ENCODE peak calls at places on chromosome 16, in eight cellular contexts. One of them, this sample, is unnamed.

GRCh38 chr16:69396187-69397061 is 10.6 kb upstream of the TERF2 start:
- DNase-seq in dorsolateral prefrontal cortex: peak; percentile 66
- DNase-seq in SK-MEL-5: peak; percentile 92
- DNase-seq in Calu3: peak; percentile 83
- DNase-seq in naive thymus-derived CD8-positive, alpha-beta T cell: peak; percentile 72
- DNase-seq in T-helper 2 cell: peak; percentile 82
- DNase-seq in fibroblast of the conjunctiva: peak; percentile 96
- DNase-seq in nucleus accumbens: peak; percentile 42
- DNase-seq in this sample: peak; percentile 88

GRCh38 chr16:29007865-29008593 is 23.2 kb downstream of the LAT start:
- DNase-seq in T-helper 2 cell: peak; percentile 96
- DNase-seq in Calu3: no peak
- DNase-seq in nucleus accumbens: no peak
- DNase-seq in dorsolateral prefrontal cortex: peak; percentile 3
- DNase-seq in SK-MEL-5: no peak
- DNase-seq in naive thymus-derived CD8-positive, alpha-beta T cell: peak; percentile 70
- DNase-seq in fibroblast of the conjunctiva: peak; percentile 6
- DNase-seq in this sample: no peak

GRCh38 chr16:67922740-67923139 is 8.9 kb downstream of the CTRL start:
- DNase-seq in nucleus accumbens: no peak
- DNase-seq in dorsolateral prefrontal cortex: no peak
- DNase-seq in Calu3: no peak
- DNase-seq in naive thymus-derived CD8-positive, alpha-beta T cell: no peak
- DNase-seq in SK-MEL-5: no peak
- DNase-seq in fibroblast of the conjunctiva: no peak
- DNase-seq in T-helper 2 cell: no peak
- DNase-seq in this sample: no peak

GRCh38 chr16:28826141-28826540 is 3.3 kb downstream of the ATXN2L start:
- DNase-seq in dorsolateral prefrontal cortex: no peak
- DNase-seq in Calu3: no peak
- DNase-seq in fibroblast of the conjunctiva: no peak
- DNase-seq in T-helper 2 cell: no peak
- DNase-seq in naive thymus-derived CD8-positive, alpha-beta T cell: no peak
- DNase-seq in nucleus accumbens: no peak
- DNase-seq in SK-MEL-5: no peak
- DNase-seq in this sample: no peak

GRCh38 chr16:27611340-27611739 is 61.4 kb downstream of the KATNIP start:
- DNase-seq in SK-MEL-5: no peak
- DNase-seq in naive thymus-derived CD8-positive, alpha-beta T cell: no peak
- DNase-seq in dorsolateral prefrontal cortex: no peak
- DNase-seq in Calu3: no peak
- DNase-seq in fibroblast of the conjunctiva: no peak
- DNase-seq in nucleus accumbens: no peak
- DNase-seq in T-helper 2 cell: no peak
- DNase-seq in this sample: no peak

GRCh38 chr16:14510939-14511797 is 118.9 kb downstream of the PARN start:
- DNase-seq in fibroblast of the conjunctiva: no peak
- DNase-seq in T-helper 2 cell: no peak
- DNase-seq in naive thymus-derived CD8-positive, alpha-beta T cell: no peak
- DNase-seq in Calu3: no peak
- DNase-seq in dorsolateral prefrontal cortex: no peak
- DNase-seq in SK-MEL-5: peak; percentile 95
- DNase-seq in nucleus accumbens: no peak
- DNase-seq in this sample: no peak

GRCh38 chr16:67356372-67356771 is 29.8 kb downstream of the LRRC36 start:
- DNase-seq in naive thymus-derived CD8-positive, alpha-beta T cell: no peak
- DNase-seq in Calu3: no peak
- DNase-seq in fibroblast of the conjunctiva: no peak
- DNase-seq in dorsolateral prefrontal cortex: no peak
- DNase-seq in SK-MEL-5: no peak
- DNase-seq in nucleus accumbens: no peak
- DNase-seq in T-helper 2 cell: no peak
- DNase-seq in this sample: no peak

GRCh38 chr16:57202095-57202886 is 16.2 kb downstream of the RSPRY1 start:
- DNase-seq in nucleus accumbens: no peak
- DNase-seq in SK-MEL-5: no peak
- DNase-seq in fibroblast of the conjunctiva: no peak
- DNase-seq in T-helper 2 cell: no peak
- DNase-seq in Calu3: no peak
- DNase-seq in dorsolateral prefrontal cortex: no peak
- DNase-seq in naive thymus-derived CD8-positive, alpha-beta T cell: no peak
- DNase-seq in this sample: no peak

GRCh38 chr16:35557731-35558130 is 2098.3 kb downstream of the TP53TG3F start:
- DNase-seq in nucleus accumbens: no peak
- DNase-seq in fibroblast of the conjunctiva: no peak
- DNase-seq in T-helper 2 cell: no peak
- DNase-seq in SK-MEL-5: no peak
- DNase-seq in Calu3: no peak
- DNase-seq in dorsolateral prefrontal cortex: no peak
- DNase-seq in naive thymus-derived CD8-positive, alpha-beta T cell: no peak
- DNase-seq in this sample: no peak

GRCh38 chr16:58011652-58012051 is 10.4 kb downstream of the USB1 start:
- DNase-seq in naive thymus-derived CD8-positive, alpha-beta T cell: no peak
- DNase-seq in T-helper 2 cell: no peak
- DNase-seq in SK-MEL-5: no peak
- DNase-seq in Calu3: no peak
- DNase-seq in dorsolateral prefrontal cortex: no peak
- DNase-seq in fibroblast of the conjunctiva: no peak
- DNase-seq in nucleus accumbens: no peak
- DNase-seq in this sample: no peak

GRCh38 chr16:80150978-80151705 is 389.7 kb upstream of the DYNLRB2 start:
- DNase-seq in SK-MEL-5: no peak
- DNase-seq in fibroblast of the conjunctiva: no peak
- DNase-seq in naive thymus-derived CD8-positive, alpha-beta T cell: no peak
- DNase-seq in T-helper 2 cell: no peak
- DNase-seq in dorsolateral prefrontal cortex: no peak
- DNase-seq in nucleus accumbens: no peak
- DNase-seq in Calu3: no peak
- DNase-seq in this sample: no peak

GRCh38 chr16:30558789-30559377 is 709 bp upstream of the ZNF764 start:
- DNase-seq in fibroblast of the conjunctiva: no peak
- DNase-seq in nucleus accumbens: no peak
- DNase-seq in T-helper 2 cell: no peak
- DNase-seq in naive thymus-derived CD8-positive, alpha-beta T cell: no peak
- DNase-seq in dorsolateral prefrontal cortex: no peak
- DNase-seq in Calu3: no peak
- DNase-seq in SK-MEL-5: no peak
- DNase-seq in this sample: no peak

GRCh38 chr16:84484579-84485254 is 19.7 kb downstream of the MEAK7 start:
- DNase-seq in fibroblast of the conjunctiva: peak; percentile 29
- DNase-seq in naive thymus-derived CD8-positive, alpha-beta T cell: no peak
- DNase-seq in dorsolateral prefrontal cortex: peak; percentile 69
- DNase-seq in Calu3: peak; percentile 60
- DNase-seq in T-helper 2 cell: no peak
- DNase-seq in SK-MEL-5: peak; percentile 72
- DNase-seq in nucleus accumbens: peak; percentile 61
- DNase-seq in this sample: peak; percentile 76

GRCh38 chr16:87575027-87575804 is 27.1 kb upstream of the JPH3 start:
- DNase-seq in dorsolateral prefrontal cortex: no peak
- DNase-seq in SK-MEL-5: peak; percentile 9
- DNase-seq in naive thymus-derived CD8-positive, alpha-beta T cell: no peak
- DNase-seq in fibroblast of the conjunctiva: no peak
- DNase-seq in Calu3: no peak
- DNase-seq in nucleus accumbens: no peak
- DNase-seq in T-helper 2 cell: no peak
- DNase-seq in this sample: no peak

GRCh38 chr16:87132361-87133014 is 184.7 kb downstream of the C16orf95 start:
- DNase-seq in nucleus accumbens: peak; percentile 17
- DNase-seq in Calu3: peak; percentile 63
- DNase-seq in fibroblast of the conjunctiva: peak; percentile 73
- DNase-seq in naive thymus-derived CD8-positive, alpha-beta T cell: no peak
- DNase-seq in SK-MEL-5: peak; percentile 71
- DNase-seq in dorsolateral prefrontal cortex: peak; percentile 38
- DNase-seq in T-helper 2 cell: no peak
- DNase-seq in this sample: no peak

GRCh38 chr16:27253526-27253930 is 15.0 kb downstream of the NSMCE1 start:
- DNase-seq in Calu3: no peak
- DNase-seq in fibroblast of the conjunctiva: no peak
- DNase-seq in SK-MEL-5: peak; percentile 84
- DNase-seq in T-helper 2 cell: no peak
- DNase-seq in naive thymus-derived CD8-positive, alpha-beta T cell: no peak
- DNase-seq in nucleus accumbens: no peak
- DNase-seq in dorsolateral prefrontal cortex: no peak
- DNase-seq in this sample: no peak

This sample was measured in ovary.